ENCODE peak calls at places on chromosomes 16 and 17, in four cellular contexts. I is neuronal stem cell, T is A549, R is thoracic aorta. M is an unnamed sample. For H3K4me1 and H3K9me3, the result is how much of the 10 kb centered on the place peaks cover.

GRCh38 chr17:45034599-45034998 is 16.8 kb downstream of the DCAKD start:
- DNase-seq in I (no peak), T (no peak), R (no peak), M (no peak)

GRCh38 chr17:1231456-1231855 is 38.8 kb upstream of the BHLHA9 start:
- DNase-seq in I (no peak), T (no peak), R (no peak), M (no peak)

GRCh38 chr17:38338535-38338934 is 5.2 kb downstream of the GPR179 start:
- DNase-seq in I (no peak), T (no peak), R (no peak), M (no peak)

GRCh38 chr17:82412535-82413520 is 5.3 kb upstream of the HEXD start:
- DNase-seq in I (no peak), T (no peak), R (no peak), M (no peak)

GRCh38 chr17:57675427-57675826 is 69.7 kb downstream of the CCDC182 start:
- DNase-seq in I (no peak), T (no peak), R (no peak), M (no peak)

GRCh38 chr17:49180303-49180702 is 30.1 kb downstream of the GNGT2 start:
- DNase-seq in I (peak), T (peak), R (no peak), M (peak)

GRCh38 chr17:17682737-17683675 is 1.7 kb downstream of the RAI1 start:
- DNase-seq in I (no peak), T (peak), R (no peak), M (no peak)

GRCh38 chr17:63189930-63190329 is 223.9 kb downstream of the TANC2 start:
- DNase-seq in I (no peak), T (no peak), R (no peak), M (no peak)

GRCh38 chr17:72699566-72699965 is 392.9 kb downstream of the SLC39A11 start:
- DNase-seq in I (no peak), T (no peak), R (no peak), M (no peak)

GRCh38 chr17:74116087-74116717 is 87.3 kb upstream of the RPL38 start:
- DNase-seq in I (no peak), T (no peak), R (no peak), M (no peak)

GRCh38 chr16:1093284-1094123 is 2.5 kb downstream of the C1QTNF8 start:
- DNase-seq in I (no peak), T (peak), R (no peak), M (no peak)

GRCh38 chr17:62876063-62876462 is 67.9 kb upstream of the MARCHF10 start:
- DNase-seq in I (no peak), T (no peak), R (no peak), M (no peak)

GRCh38 chr16:11632455-11632921 is 35.8 kb upstream of the SNN start:
- DNase-seq in I (peak), T (no peak), R (no peak), M (no peak)

GRCh38 chr16:10509534-10510025 is 70.8 kb downstream of the EMP2 start:
- DNase-seq in I (peak), T (peak), R (no peak), M (peak)

GRCh38 chr17:40323317-40323716 is 14.3 kb downstream of the RARA start:
- DNase-seq in I (no peak), T (no peak), R (no peak), M (no peak)

GRCh38 chr17:57861737-57862409 is 12.0 kb upstream of the MRPS23 start:
- DNase-seq in I (no peak), T (peak), R (peak), M (no peak)

GRCh38 chr17:5236871-5237540 is 2.3 kb upstream of the SCIMP start:
- DNase-seq in I (no peak), T (no peak), R (no peak), M (no peak)
- H3K4me1 ChIP-seq in I (under half), T (under half), R (under half), M (under half)

DNA sequence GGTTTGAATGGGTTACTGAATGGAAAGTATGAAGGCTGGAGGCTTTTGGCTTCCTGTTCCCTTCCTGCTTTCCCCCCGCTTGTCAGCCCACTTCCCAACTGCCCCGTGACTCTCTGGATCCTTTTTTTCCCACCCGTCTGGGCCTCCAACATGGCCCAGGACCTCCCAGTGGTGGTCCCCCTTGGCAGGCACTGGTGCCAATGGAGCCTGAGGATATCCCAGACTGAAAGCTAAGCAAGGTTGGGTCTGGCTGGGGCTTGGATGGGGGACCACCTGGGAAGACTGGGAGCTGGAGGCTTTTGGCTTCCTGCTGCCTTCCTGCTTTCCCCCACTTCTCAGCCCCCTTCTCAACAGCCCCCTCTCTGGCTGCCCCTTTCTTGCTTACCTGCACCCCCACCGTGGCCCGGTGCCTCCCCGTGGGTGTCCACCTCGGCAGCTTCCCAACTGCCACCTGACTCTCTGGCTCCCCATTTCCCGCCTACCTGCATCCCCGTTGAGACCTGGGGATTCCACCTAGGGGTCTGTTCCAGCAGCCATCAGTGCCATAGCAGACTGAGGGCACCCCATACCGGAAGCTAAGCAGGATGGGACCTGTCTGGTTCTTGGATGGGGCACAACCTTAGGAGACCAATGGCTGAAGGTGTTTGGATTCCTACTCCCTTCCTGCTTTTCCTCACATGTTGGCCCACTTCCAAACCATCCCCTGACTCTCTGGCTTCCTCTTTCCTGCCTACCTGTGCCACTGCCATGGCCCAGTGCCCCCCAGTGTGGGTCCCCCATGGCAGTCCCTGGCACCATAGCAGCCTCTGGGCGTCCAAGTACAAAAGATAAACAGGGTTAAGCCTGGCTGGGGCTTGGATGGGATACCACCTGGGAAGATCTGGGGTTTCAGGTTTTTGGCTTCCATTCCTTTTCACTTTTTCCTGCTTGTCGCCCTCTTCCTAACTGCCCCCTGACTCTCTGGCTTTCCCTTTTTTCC is 2295.3 kb downstream of the TP53TG3F start:
- DNase-seq in I (no peak), T (no peak), R (no peak), M (no peak)
- H3K9me3 ChIP-seq in I (under half), T (under half), R (under half), M (under half)

DNA sequence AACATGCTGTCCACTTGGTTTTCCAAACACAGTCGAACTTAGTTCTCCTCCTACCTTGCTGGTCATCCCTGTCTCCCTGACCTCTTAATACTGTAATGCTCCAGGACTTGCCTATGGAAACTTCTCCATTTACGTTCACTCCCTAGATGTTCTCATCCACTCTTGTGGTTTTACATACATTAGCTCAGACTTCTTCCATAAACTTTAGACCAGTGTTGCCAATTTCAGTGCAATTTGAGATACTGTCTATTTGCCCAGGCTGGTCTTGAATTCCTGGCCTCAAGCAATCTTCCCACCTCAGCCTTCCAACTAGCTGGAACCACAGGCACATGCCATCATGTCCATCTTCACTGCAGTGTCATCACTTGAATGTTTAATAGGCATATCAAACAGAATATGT is 1.5 kb downstream of the MATCAP1 start:
- DNase-seq in I (no peak), T (no peak), R (no peak), M (no peak)
- H3K4me3 ChIP-seq in I (no peak), T (no peak), R (no peak), M (no peak)

GRCh38 chr17:7668482-7668881 is 17.8 kb downstream of the ATP1B2 start:
- DNase-seq in I (no peak), T (no peak), R (no peak), M (no peak)
- H3K4me1 ChIP-seq in I (under half), T (under half), R (under half), M (under half)